ENCODE peak calls at places on chromosome 11, in eight cellular contexts. A is epithelial cell of esophagus; C is activated CD4-positive, alpha-beta T cell treated with anti-CD3 and anti-CD28 coated beads, Interleukin-2, amount 50 U/mL, for 48 hours; K is right lobe of liver; F is AG20443; G is stimulated activated CD8-positive, alpha-beta memory T cell treated with anti-CD3 and anti-CD28 coated beads, Interleukin-15, amount 100 ng/mL, for 1 hour; D is effector CD4-positive, alpha-beta T cell; V is NCI-H1105 treated with DMSO at 0.1 percent for 48 hours. O is an unnamed sample.

GRCh38 chr11:57560146-57560545 is 7.3 kb downstream of the UBE2L6 start:
- DNase-seq in A (peak), C (no peak), K (no peak), F (no peak), G (no peak), D (no peak), V (no peak), O (no peak)

GRCh38 chr11:12103411-12104225 is 6.8 kb upstream of the MICAL2 start:
- DNase-seq in A (no peak), C (no peak), K (no peak), F (no peak), G (no peak), D (no peak), V (no peak), O (no peak)

GRCh38 chr11:120610101-120610500 is 98.6 kb downstream of the GRIK4 start:
- DNase-seq in A (no peak), C (no peak), K (no peak), F (no peak), G (no peak), D (no peak), V (no peak), O (no peak)

GRCh38 chr11:120563698-120564572 is 52.4 kb downstream of the GRIK4 start:
- DNase-seq in A (no peak), C (no peak), K (no peak), F (no peak), G (no peak), D (no peak), V (peak), O (no peak)

GRCh38 chr11:44005076-44005800 is 42.5 kb upstream of the ACCSL start:
- DNase-seq in A (no peak), C (no peak), K (no peak), F (peak), G (no peak), D (no peak), V (peak), O (no peak)

GRCh38 chr11:17434108-17434507 is 42.5 kb downstream of the ABCC8 start:
- DNase-seq in A (no peak), C (no peak), K (no peak), F (no peak), G (no peak), D (no peak), V (no peak), O (no peak)

GRCh38 chr11:46369458-46370152 is 11.9 kb upstream of the MDK start:
- DNase-seq in A (peak), C (peak), K (peak), F (peak), G (no peak), D (peak), V (peak), O (no peak)

GRCh38 chr11:122439911-122440782 is 215.4 kb upstream of the UBASH3B start:
- DNase-seq in A (no peak), C (no peak), K (peak), F (peak), G (no peak), D (no peak), V (peak), O (no peak)

GRCh38 chr11:73267122-73267846 is 4.9 kb upstream of the P2RY6 start:
- DNase-seq in A (no peak), C (no peak), K (no peak), F (no peak), G (no peak), D (no peak), V (no peak), O (no peak)

GRCh38 chr11:31303644-31304043 is 65.9 kb downstream of the DCDC1 start:
- DNase-seq in A (no peak), C (no peak), K (no peak), F (no peak), G (no peak), D (no peak), V (no peak), O (no peak)

O was measured in glomerular endothelial cell.